ENCODE peak calls at places on chromosomes 5 and 9, in four cellular contexts. X is A549, T is GM12878, U is K562. D is an unnamed sample.

GRCh38 chr9:110939053-110939452 is 99.2 kb downstream of the LPAR1 start:
- DNase-seq in T (no peak), U (no peak), X (no peak), D (no peak)

GRCh38 chr9:133453651-133454050 is 6.1 kb upstream of the CACFD1 start:
- DNase-seq in U (no peak), T (no peak), X (no peak), D (no peak)

GRCh38 chr5:33343661-33344327 is 97.0 kb upstream of the TARS1 start:
- DNase-seq in T (no peak), U (no peak), X (no peak), D (no peak)

GRCh38 chr9:70601000-70601929 is 186.8 kb upstream of the KLF9 start:
- DNase-seq in U (no peak), T (no peak), X (no peak), D (peak)

GRCh38 chr5:132483661-132484385 is 6.8 kb downstream of the IRF1 start:
- DNase-seq in X (no peak), U (no peak), T (no peak), D (no peak)

GRCh38 chr9:131530546-131530929 is 525 bp downstream of the UCK1 start:
- DNase-seq in U (peak), X (peak), T (no peak), D (peak)

GRCh38 chr9:8019636-8020035 is 220.1 kb upstream of the DMAC1 start:
- DNase-seq in X (no peak), T (no peak), U (no peak), D (no peak)

GRCh38 chr9:104233366-104233765 is 139.3 kb downstream of the SMC2 start:
- DNase-seq in T (no peak), X (no peak), U (no peak), D (no peak)

GRCh38 chr9:12464910-12465512 is 228.2 kb upstream of the TYRP1 start:
- DNase-seq in T (no peak), X (peak), U (peak), D (peak)

GRCh38 chr9:120900821-120901220 is 23.8 kb upstream of the PHF19 start:
- DNase-seq in X (no peak), T (no peak), U (no peak), D (no peak)

GRCh38 chr5:150559088-150559487 is 51.2 kb downstream of the NDST1 start:
- DNase-seq in X (no peak), T (no peak), U (no peak), D (no peak)

GRCh38 chr5:132860742-132861141 is 5.5 kb downstream of the GDF9 start:
- DNase-seq in T (no peak), X (no peak), U (no peak), D (no peak)

GRCh38 chr9:71744754-71745521 is 23.4 kb downstream of the CEMIP2 start:
- DNase-seq in T (no peak), U (peak), X (no peak), D (no peak)

GRCh38 chr5:157912621-157913325 is 53.8 kb upstream of the CLINT1 start:
- DNase-seq in U (no peak), X (no peak), T (peak), D (no peak)

GRCh38 chr5:56123531-56124243 is 109.4 kb downstream of the ANKRD55 start:
- DNase-seq in T (no peak), U (peak), X (peak), D (peak)

GRCh38 chr5:175872287-175873089 is 1.1 kb downstream of the CPLX2 start:
- DNase-seq in U (no peak), T (no peak), X (peak), D (peak)

GRCh38 chr5:142600611-142601360 is 85.1 kb downstream of the FGF1 start:
- DNase-seq in X (no peak), U (peak), T (no peak), D (peak)

GRCh38 chr5:1709186-1709803 is 90.3 kb downstream of the MRPL36 start:
- DNase-seq in T (no peak), U (no peak), X (no peak), D (no peak)

GRCh38 chr5:76473676-76474075 is 70.6 kb downstream of the IQGAP2 start:
- DNase-seq in U (peak), X (no peak), T (no peak), D (no peak)

GRCh38 chr9:115650768-115651167 is 502.8 kb upstream of the PAPPA start:
- DNase-seq in U (no peak), T (no peak), X (no peak), D (no peak)

GRCh38 chr9:123284658-123285057 is 16.3 kb upstream of the STRBP start:
- DNase-seq in X (no peak), T (no peak), U (no peak), D (no peak)

GRCh38 chr9:124854161-124854560 is 901 bp downstream of the WDR38 start:
- DNase-seq in X (no peak), U (no peak), T (no peak), D (no peak)

GRCh38 chr5:116157902-116158301 is 73.1 kb downstream of the COMMD10 start:
- DNase-seq in X (no peak), T (no peak), U (no peak), D (no peak)

GRCh38 chr5:144469106-144469505 is 298.4 kb downstream of the KCTD16 start:
- DNase-seq in T (no peak), U (no peak), X (no peak), D (no peak)

GRCh38 chr5:1511037-1511436 is 12.7 kb downstream of the LPCAT1 start:
- DNase-seq in X (no peak), T (no peak), U (no peak), D (no peak)

GRCh38 chr5:97042981-97043380 is 99.4 kb downstream of the LIX1 start:
- DNase-seq in T (no peak), U (no peak), X (no peak), D (no peak)

GRCh38 chr5:58985311-58985710 is 402.4 kb downstream of the RAB3C start:
- DNase-seq in X (no peak), U (no peak), T (no peak), D (no peak)

GRCh38 chr9:22107202-22107601 is 98.1 kb upstream of the CDKN2B start:
- DNase-seq in T (no peak), U (no peak), X (no peak), D (no peak)

GRCh38 chr9:87285183-87285582 is 212.5 kb upstream of the DAPK1 start:
- DNase-seq in U (no peak), T (no peak), X (no peak), D (no peak)

GRCh38 chr9:131817627-131818026 is 77.8 kb upstream of the RAPGEF1 start:
- DNase-seq in U (no peak), T (no peak), X (peak), D (no peak)

GRCh38 chr9:5863092-5863746 is 27.5 kb upstream of the MLANA start:
- DNase-seq in X (no peak), T (no peak), U (no peak), D (no peak)

GRCh38 chr5:119913425-119913824 is 284.1 kb downstream of the FAM170A start:
- DNase-seq in T (no peak), X (no peak), U (no peak), D (no peak)

GRCh38 chr9:34484678-34485077 is 26.1 kb downstream of the DNAI1 start:
- DNase-seq in T (no peak), X (no peak), U (no peak), D (no peak)

GRCh38 chr9:16417101-16417500 is 453.4 kb downstream of the BNC2 start:
- DNase-seq in T (peak), U (no peak), X (no peak), D (no peak)

GRCh38 chr5:20538341-20538740 is 550.3 kb upstream of the CDH18 start:
- DNase-seq in U (no peak), X (no peak), T (no peak), D (no peak)
- TF ChIP-seq MYC in U (no peak), X (no peak), T (no peak), D (no peak)

GRCh38 chr9:129667378-129667777 is 1.9 kb downstream of the PRRX2 start:
- DNase-seq in U (no peak), T (no peak), X (no peak), D (no peak)

GRCh38 chr9:129665008-129665771 is at the start of gene PRRX2:
- DNase-seq in U (no peak), T (no peak), X (peak), D (no peak)

GRCh38 chr9:129666575-129666974 is 1.1 kb downstream of the PRRX2 start:
- DNase-seq in X (no peak), T (no peak), U (no peak), D (no peak)

GRCh38 chr9:129664664-129665007 is 811 bp upstream of the PRRX2 start:
- DNase-seq in T (no peak), X (no peak), U (no peak), D (no peak)

DNA sequence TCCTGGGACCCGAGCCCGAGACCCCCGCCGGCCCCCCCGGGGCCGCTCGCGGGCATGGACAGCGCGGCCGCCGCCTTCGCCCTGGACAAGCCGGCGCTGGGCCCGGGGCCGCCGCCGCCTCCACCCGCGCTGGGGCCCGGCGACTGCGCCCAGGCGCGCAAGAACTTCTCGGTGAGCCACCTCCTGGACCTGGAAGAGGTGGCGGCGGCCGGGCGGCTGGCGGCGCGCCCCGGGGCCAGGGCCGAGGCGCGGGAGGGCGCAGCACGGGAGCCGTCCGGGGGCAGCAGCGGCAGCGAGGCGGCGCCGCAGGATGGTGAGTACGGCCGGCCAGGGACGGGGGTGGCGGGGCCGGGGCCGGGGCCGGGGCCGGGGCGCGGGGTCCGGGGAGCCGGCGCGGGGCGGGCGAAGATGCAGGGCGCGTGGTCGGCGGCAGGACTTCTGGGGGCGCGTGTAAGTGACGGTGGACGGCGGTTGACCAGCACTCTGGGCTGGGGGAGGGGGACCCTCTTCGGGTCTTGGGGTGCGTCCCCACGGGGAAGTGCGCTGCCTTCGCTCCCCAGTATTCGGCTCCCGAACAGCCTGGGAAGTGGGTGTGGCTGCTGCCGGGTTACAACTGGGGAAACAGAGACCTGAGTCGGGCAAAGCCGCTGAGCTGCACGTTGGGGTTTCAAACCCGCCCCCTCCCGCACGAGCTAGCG is 516 bp downstream of the PRRX2 start:
- DNase-seq in T (no peak), X (no peak), U (no peak), D (no peak)
- TF ChIP-seq CHD4 in T (no peak), X (no peak), U (no peak), D (no peak)

GRCh38 chr5:31413030-31413812 is 118.7 kb downstream of the DROSHA start:
- DNase-seq in T (no peak), U (no peak), X (no peak), D (no peak)
- TF ChIP-seq MYC in T (no peak), U (no peak), X (no peak), D (no peak)

GRCh38 chr5:8686707-8687106 is 817.8 kb downstream of the MTRR start:
- DNase-seq in X (no peak), T (no peak), U (no peak), D (no peak)
- TF ChIP-seq CHD4 in X (no peak), T (no peak), U (no peak), D (no peak)

DNA sequence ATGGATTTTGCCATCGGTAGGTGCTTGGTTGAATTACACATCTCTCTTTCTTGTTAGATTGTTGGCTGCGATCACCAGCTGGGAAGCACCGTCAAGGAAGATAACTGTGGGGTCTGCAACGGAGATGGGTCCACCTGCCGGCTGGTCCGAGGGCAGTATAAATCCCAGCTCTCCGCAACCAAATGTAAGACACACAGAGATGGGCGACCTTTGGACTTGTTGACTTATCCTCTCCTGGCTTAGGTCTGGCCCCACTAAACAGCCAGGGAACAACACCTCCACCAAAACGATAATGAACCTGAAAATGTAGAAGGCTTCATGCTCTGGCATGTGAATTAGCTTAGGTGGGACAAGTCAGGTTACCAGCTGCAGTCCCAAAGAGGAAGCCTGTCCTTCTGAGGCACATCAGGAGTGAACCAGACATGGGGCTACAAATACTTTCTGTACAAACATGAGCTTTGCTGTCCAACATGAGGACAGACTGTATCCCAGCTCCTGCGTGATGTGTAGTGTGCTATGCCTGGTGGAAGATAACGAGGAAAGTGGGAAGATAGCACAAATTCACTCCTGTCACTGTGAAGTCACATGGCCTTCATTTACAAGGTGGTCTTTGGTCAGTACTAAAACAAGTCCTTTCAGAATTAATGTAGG is 148.4 kb downstream of the ADAMTSL1 start:
- DNase-seq in T (no peak), U (no peak), X (no peak), D (peak)
- TF ChIP-seq MYC in T (no peak), U (no peak), X (no peak), D (no peak)

DNA sequence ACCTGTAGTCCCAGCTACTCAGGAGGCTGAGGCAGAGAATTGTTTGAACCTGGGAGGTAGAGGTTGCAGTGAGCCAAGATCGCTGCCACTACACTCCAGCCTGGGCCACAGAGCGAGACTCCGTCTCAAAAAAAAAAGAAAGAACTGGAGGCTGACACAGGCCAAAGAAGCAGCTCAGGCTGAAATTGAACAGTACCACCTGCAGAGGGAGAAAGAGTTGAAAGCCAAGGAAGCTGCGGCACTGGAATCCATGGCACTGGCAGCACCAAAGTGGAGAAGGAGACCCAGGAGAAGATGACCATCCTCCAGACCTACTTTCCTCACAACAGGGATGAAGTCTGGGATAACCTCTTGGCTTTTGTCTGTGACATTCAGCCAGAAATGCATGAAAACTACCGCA is 11.3 kb upstream of the TMEM141 start:
- DNase-seq in U (no peak), X (no peak), T (no peak), D (no peak)
- TF ChIP-seq CHD4 in U (no peak), X (no peak), T (no peak), D (no peak)

GRCh38 chr9:91131433-91131839 is 230.3 kb downstream of the AUH start:
- DNase-seq in T (no peak), X (peak), U (no peak), D (no peak)
- TF ChIP-seq MYC in T (no peak), X (no peak), U (no peak), D (no peak)

D was measured in HepG2.